ENCODE peak calls at places on chromosome 18, in eight cellular contexts. A is AG04450, M is right lobe of liver, L is body of pancreas, K is upper lobe of left lung, D is MM.1S, G is SK-N-SH, Z is lower lobe of right lung. V is an unnamed sample.

GRCh38 chr18:9612215-9612830 is 2.0 kb downstream of the PPP4R1 start:
- DNase-seq in A (no peak), M (no peak), L (peak; percentile 52), K (peak; percentile 61), D (peak; percentile 69), G (peak; percentile 66), Z (no peak), V (peak; percentile 6)

GRCh38 chr18:36634573-36635216 is 194.1 kb downstream of the TPGS2 start:
- DNase-seq in A (no peak), M (no peak), L (no peak), K (no peak), D (no peak), G (no peak), Z (no peak), V (no peak)

GRCh38 chr18:23311346-23312103 is 141.6 kb upstream of the RIOK3 start:
- DNase-seq in A (peak; percentile 76), M (peak; percentile 46), L (no peak), K (peak; percentile 28), D (no peak), G (no peak), Z (no peak), V (no peak)

GRCh38 chr18:36514778-36515177 is 217.3 kb downstream of the FHOD3 start:
- DNase-seq in A (no peak), M (no peak), L (no peak), K (no peak), D (no peak), G (no peak), Z (no peak), V (no peak)

GRCh38 chr18:34867520-34867919 is 157.4 kb downstream of the DTNA start:
- DNase-seq in A (no peak), M (no peak), L (no peak), K (no peak), D (no peak), G (peak; percentile 57), Z (no peak), V (no peak)

GRCh38 chr18:28178720-28179119 is 1.8 kb upstream of the CDH2 start:
- DNase-seq in A (no peak), M (no peak), L (no peak), K (no peak), D (no peak), G (no peak), Z (no peak), V (no peak)

GRCh38 chr18:79935098-79935480 is 16.4 kb downstream of the SLC66A2 start:
- DNase-seq in A (no peak), M (no peak), L (no peak), K (peak; percentile 6), D (no peak), G (no peak), Z (peak; percentile 4), V (no peak)

GRCh38 chr18:69817335-69817935 is 130.2 kb downstream of the CD226 start:
- DNase-seq in A (peak; percentile 95), M (no peak), L (no peak), K (no peak), D (no peak), G (no peak), Z (no peak), V (no peak)

GRCh38 chr18:62407660-62408059 is 82.5 kb downstream of the TNFRSF11A start:
- DNase-seq in A (no peak), M (no peak), L (no peak), K (no peak), D (no peak), G (no peak), Z (no peak), V (no peak)

GRCh38 chr18:44917184-44917864 is 236.6 kb downstream of the SETBP1 start:
- DNase-seq in A (no peak), M (no peak), L (peak; percentile 39), K (no peak), D (no peak), G (no peak), Z (no peak), V (no peak)

GRCh38 chr18:31678425-31678824 is 6.0 kb downstream of the B4GALT6 start:
- DNase-seq in A (no peak), M (no peak), L (no peak), K (no peak), D (no peak), G (no peak), Z (no peak), V (no peak)

GRCh38 chr18:31677592-31677991 is 6.8 kb downstream of the B4GALT6 start:
- DNase-seq in A (no peak), M (no peak), L (no peak), K (no peak), D (no peak), G (no peak), Z (no peak), V (no peak)

GRCh38 chr18:31679806-31680793 is 4.3 kb downstream of the B4GALT6 start:
- DNase-seq in A (no peak), M (no peak), L (no peak), K (no peak), D (no peak), G (no peak), Z (no peak), V (no peak)

GRCh38 chr18:31680836-31681568 is 3.4 kb downstream of the B4GALT6 start:
- DNase-seq in A (no peak), M (no peak), L (no peak), K (no peak), D (peak; percentile 10), G (no peak), Z (no peak), V (no peak)

GRCh38 chr18:31679133-31679731 is 5.1 kb downstream of the B4GALT6 start:
- DNase-seq in A (no peak), M (no peak), L (no peak), K (no peak), D (no peak), G (no peak), Z (no peak), V (no peak)
- H3K27ac ChIP-seq in A (no peak overlapping the region), M (no peak overlapping the region), L (no peak overlapping the region), K (no peak overlapping the region), D (no peak overlapping the region), G (no peak overlapping the region), Z (no peak overlapping the region), V (no peak overlapping the region)

DNA sequence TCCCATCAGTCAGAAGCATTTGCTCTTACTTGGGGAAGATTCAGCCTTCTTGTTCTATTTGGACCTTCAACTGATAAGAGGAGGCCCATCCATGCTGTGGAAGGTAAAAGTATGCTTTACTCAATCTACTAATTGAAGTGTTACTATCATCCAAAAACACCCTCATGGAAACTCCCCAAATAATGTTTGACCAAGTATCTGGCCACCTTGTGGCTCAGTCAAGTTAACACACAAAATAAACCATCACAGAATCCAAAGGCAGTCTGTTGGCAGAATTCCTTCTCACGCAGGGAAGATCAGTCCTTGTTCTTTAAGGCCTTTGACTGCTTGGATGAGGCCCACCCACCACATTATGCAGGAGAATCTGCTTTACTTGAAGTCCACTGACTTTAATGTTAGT is 531.2 kb upstream of the SMIM21 start:
- DNase-seq in A (no peak), M (no peak), L (no peak), K (no peak), D (no peak), G (no peak), Z (no peak), V (no peak)
- TF ChIP-seq CTCF in A (no peak), M (no peak), L (no peak), K (no peak), D (peak; percentile 4), G (no peak), Z (no peak), V (no peak)

DNA sequence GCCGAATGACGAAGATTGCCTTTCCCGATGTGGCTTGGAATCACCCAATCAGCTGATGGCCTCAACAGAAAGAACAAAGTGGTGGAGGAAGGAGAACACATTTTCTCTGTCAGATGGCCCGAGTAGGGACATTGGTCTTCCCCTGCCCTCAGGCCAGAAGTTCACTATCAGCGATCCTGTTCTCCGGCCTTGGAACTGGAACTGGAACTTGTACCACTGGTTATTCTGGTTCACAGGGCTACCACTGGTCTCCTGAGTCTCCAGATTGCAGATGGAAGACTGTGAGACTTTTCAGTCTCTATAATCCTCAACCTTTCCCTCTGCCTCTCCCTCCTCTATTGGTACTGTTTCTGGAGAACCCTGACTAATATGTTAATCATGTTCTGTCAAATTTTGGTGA is 180.4 kb downstream of the ANKRD30B start:
- DNase-seq in A (no peak), M (no peak), L (no peak), K (no peak), D (no peak), G (no peak), Z (no peak), V (no peak)
- H3K9me3 ChIP-seq in A (peaks cover 53% of the 10 kb centered on the region), M (no peaks in the 10 kb centered on the region), L (no peaks in the 10 kb centered on the region), K (no peaks in the 10 kb centered on the region), D (no peaks in the 10 kb centered on the region), G (no peaks in the 10 kb centered on the region), Z (no peaks in the 10 kb centered on the region), V (no peaks in the 10 kb centered on the region)

GRCh38 chr18:12722731-12723130 is 19.9 kb downstream of the PSMG2 start:
- DNase-seq in A (no peak), M (no peak), L (no peak), K (no peak), D (no peak), G (no peak), Z (no peak), V (no peak)
- H3K27ac ChIP-seq in A (no peak overlapping the region), M (no peak overlapping the region), L (no peak overlapping the region), K (no peak overlapping the region), D (no peak overlapping the region), G (no peak overlapping the region), Z (no peak overlapping the region), V (no peak overlapping the region)

V was measured in CD4-positive, alpha-beta T cell.